ENCODE peak calls at places on chromosomes 7 and 10, in ten cellular contexts. Y is CD4-positive, alpha-beta T cell; X is colonic mucosa; K is mesothelial cell of epicardium; J is H1; B is RWPE1; O is A549; U is endodermal cell; H is OCI-LY7; G is adrenal gland. T is an unnamed sample.

GRCh38 chr10:69382382-69383117 is 34.2 kb downstream of the TACR2 start:
- DNase-seq in H (no peak), G (no peak), B (peak), J (no peak), O (no peak), Y (no peak), K (no peak), X (no peak), U (peak), T (no peak)

GRCh38 chr10:130726996-130727725 is 584.4 kb downstream of the TCERG1L start:
- DNase-seq in K (no peak), G (no peak), X (no peak), H (no peak), U (no peak), Y (no peak), B (no peak), O (no peak), J (no peak), T (no peak)

GRCh38 chr10:119776536-119776935 is 50.7 kb downstream of the INPP5F start:
- DNase-seq in G (no peak), K (no peak), J (no peak), O (no peak), B (no peak), Y (no peak), X (no peak), U (no peak), H (no peak), T (no peak)

GRCh38 chr7:55206235-55207029 is 158.7 kb upstream of the LANCL2 start:
- DNase-seq in X (no peak), H (no peak), G (no peak), U (no peak), Y (no peak), K (no peak), B (no peak), J (no peak), O (no peak), T (no peak)

GRCh38 chr7:13411641-13412040 is 577.8 kb downstream of the ETV1 start:
- DNase-seq in J (no peak), U (no peak), K (no peak), B (no peak), G (no peak), X (no peak), Y (no peak), H (no peak), O (no peak), T (no peak)

GRCh38 chr7:149598721-149599308 is 101.2 kb upstream of the ZNF746 start:
- DNase-seq in J (peak), O (peak), U (peak), X (peak), K (no peak), B (peak), Y (no peak), H (peak), G (no peak), T (no peak)

GRCh38 chr10:227014-227413 is 91.8 kb downstream of the ZMYND11 start:
- DNase-seq in O (no peak), G (no peak), B (no peak), H (no peak), X (no peak), K (no peak), J (no peak), U (no peak), Y (no peak), T (no peak)

GRCh38 chr10:78621183-78621789 is 447.5 kb upstream of the ZMIZ1 start:
- DNase-seq in O (no peak), J (no peak), K (no peak), U (peak), G (no peak), X (no peak), H (no peak), B (no peak), Y (no peak), T (no peak)

GRCh38 chr7:24659505-24659904 is 86.3 kb downstream of the PALS2 start:
- DNase-seq in B (no peak), Y (no peak), U (no peak), O (no peak), G (no peak), H (no peak), X (no peak), J (no peak), K (no peak), T (no peak)

GRCh38 chr7:149291036-149291835 is 29.2 kb downstream of the ZNF783 start:
- DNase-seq in Y (no peak), B (no peak), O (no peak), G (no peak), H (peak), U (no peak), K (no peak), X (no peak), J (no peak), T (no peak)

GRCh38 chr10:17787087-17787942 is 21.8 kb upstream of the MRC1 start:
- DNase-seq in Y (no peak), J (no peak), K (no peak), G (no peak), B (peak), H (no peak), O (no peak), U (peak), X (no peak), T (no peak)

GRCh38 chr7:155790666-155791065 is 21.6 kb downstream of the SHH start:
- DNase-seq in U (no peak), G (no peak), Y (no peak), B (no peak), H (no peak), J (no peak), K (no peak), O (no peak), X (no peak), T (no peak)

GRCh38 chr7:2029936-2030335 is 202.8 kb downstream of the MAD1L1 start:
- DNase-seq in O (no peak), Y (no peak), J (no peak), U (no peak), H (no peak), X (no peak), G (no peak), K (peak), B (no peak), T (no peak)

GRCh38 chr7:70512719-70513118 is 619.2 kb upstream of the GALNT17 start:
- DNase-seq in O (no peak), X (no peak), Y (no peak), G (no peak), H (no peak), J (no peak), U (no peak), B (no peak), K (no peak), T (no peak)

GRCh38 chr10:96951954-96952353 is 119.9 kb downstream of the LCOR start:
- DNase-seq in U (no peak), X (no peak), J (no peak), Y (no peak), O (no peak), G (no peak), H (no peak), K (no peak), B (no peak), T (no peak)

GRCh38 chr7:104230606-104231005 is 22.8 kb upstream of the ORC5 start:
- DNase-seq in K (no peak), O (no peak), U (no peak), J (no peak), B (no peak), Y (no peak), G (no peak), H (no peak), X (no peak), T (no peak)

GRCh38 chr7:26202019-26202985 is 757 bp downstream of the CBX3 start:
- DNase-seq in Y (peak), O (no peak), B (no peak), J (no peak), X (peak), U (no peak), H (peak), K (peak), G (peak), T (no peak)

GRCh38 chr10:43452356-43452914 is 15.5 kb downstream of the ZNF487 start:
- DNase-seq in J (no peak), Y (no peak), O (no peak), X (no peak), G (no peak), U (no peak), H (no peak), B (no peak), K (no peak), T (no peak)

GRCh38 chr10:131654471-131655087 is 246.2 kb upstream of the PPP2R2D start:
- DNase-seq in U (no peak), Y (no peak), O (no peak), B (no peak), K (no peak), H (no peak), G (no peak), J (peak), X (no peak), T (no peak)

GRCh38 chr7:148916186-148916585 is 32.1 kb upstream of the EZH2 start:
- DNase-seq in J (no peak), X (no peak), Y (no peak), G (no peak), U (no peak), H (no peak), K (no peak), B (no peak), O (no peak), T (no peak)

GRCh38 chr10:17616403-17617030 is 657 bp downstream of the HACD1 start:
- DNase-seq in U (peak), X (peak), O (peak), J (no peak), G (peak), H (no peak), B (peak), Y (peak), K (peak), T (peak)

GRCh38 chr10:31083765-31084184 is 52.1 kb upstream of the ZNF438 start:
- DNase-seq in O (peak), X (peak), G (peak), H (peak), J (peak), K (no peak), B (peak), Y (peak), U (peak), T (no peak)

GRCh38 chr7:35691827-35692307 is 3.1 kb downstream of the HERPUD2 start:
- DNase-seq in O (no peak), X (no peak), B (no peak), K (no peak), U (no peak), G (no peak), J (no peak), Y (peak), H (peak), T (no peak)

DNA sequence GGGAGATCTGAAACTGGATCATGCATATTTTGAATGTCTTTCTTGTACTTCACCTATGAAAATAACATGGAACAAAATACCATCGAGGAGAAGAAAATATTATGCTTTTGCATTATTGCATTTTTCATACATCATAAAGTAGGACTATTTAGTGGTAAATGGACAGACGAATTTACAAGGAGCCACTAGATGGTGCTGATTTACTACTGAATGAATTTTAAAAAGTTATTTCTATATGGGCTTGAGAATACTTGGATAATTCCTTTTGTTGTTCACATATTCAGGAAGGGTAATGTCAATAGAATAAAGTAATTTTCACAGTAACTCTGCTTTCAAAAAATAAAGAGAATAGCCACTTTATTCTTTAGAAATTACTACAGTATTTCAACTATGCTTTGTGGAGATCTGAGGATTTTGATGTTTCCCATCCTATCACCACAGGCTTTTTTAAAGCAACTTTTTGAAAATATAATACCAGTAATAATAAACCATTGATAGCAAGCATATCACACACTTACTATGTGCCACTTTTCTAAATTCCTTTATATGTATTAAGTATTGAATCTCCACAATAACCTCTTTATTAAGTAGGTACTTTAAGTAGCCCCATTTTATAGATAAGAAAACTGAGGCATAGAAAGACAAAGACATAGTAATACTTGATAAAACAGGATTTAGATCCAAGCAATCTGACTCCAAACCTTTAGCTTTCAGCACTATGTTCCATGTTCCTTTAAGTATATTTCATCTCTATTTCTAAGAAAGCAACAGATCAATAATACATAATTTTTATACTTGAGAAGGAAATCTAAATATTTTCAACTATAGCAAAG is 38.6 kb downstream of the NEBL start:
- DNase-seq in B (peak), X (no peak), G (no peak), U (no peak), K (no peak), Y (no peak), H (peak), O (no peak), J (no peak), T (no peak)
- TF ChIP-seq CTCF in B (peak), X (no peak), G (peak), U (peak), K (peak), Y (no peak), H (peak), O (peak), J (no peak), T (no peak)

DNA sequence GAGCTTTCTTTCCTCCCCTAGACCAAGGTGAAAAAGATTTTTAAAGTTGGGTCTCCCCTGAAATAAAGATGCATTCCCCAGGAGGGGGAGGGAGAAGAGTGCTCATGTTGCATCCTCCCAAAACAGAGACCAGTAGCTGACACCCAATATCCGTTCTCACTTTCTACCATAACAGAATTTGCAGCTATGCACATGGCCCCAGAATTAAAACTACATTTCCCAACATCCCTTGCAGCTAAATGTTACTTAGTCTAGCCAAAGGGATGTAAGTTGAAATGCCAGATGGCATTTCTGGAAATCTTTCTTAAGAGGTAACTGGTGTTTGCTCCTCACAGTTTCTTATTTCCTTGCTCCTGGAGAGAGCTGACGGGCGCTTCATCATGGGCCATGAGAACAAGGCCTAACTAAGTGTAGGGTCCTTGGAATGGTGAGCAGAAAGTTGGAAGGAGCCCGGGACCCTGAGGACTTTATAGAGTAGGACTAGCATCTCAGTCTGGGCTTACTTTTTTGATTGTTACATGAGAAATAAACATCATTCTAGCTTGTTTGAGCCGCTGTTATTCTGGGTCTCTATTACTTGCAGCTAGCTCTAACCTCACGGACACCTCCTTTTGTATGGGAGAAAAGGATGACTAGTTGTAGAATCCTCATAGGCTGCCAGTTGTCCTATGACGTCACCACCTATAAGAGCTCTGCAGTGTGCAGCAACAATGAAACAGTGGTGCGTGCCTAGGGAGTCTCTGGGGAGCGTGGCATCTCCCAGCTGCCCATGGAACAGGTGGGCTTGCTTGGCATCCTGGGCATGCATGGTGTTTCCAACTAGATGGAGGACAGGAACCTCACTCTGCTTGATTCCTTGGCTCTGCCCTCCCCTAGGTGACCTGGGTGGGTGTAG is 46.1 kb upstream of the EXOC6 start:
- DNase-seq in O (no peak), U (no peak), G (no peak), B (no peak), K (no peak), X (no peak), H (no peak), Y (no peak), J (peak), T (no peak)
- TF ChIP-seq CTCF in O (no peak), U (no peak), G (no peak), B (no peak), K (no peak), X (no peak), H (no peak), Y (no peak), J (no peak), T (no peak)

DNA sequence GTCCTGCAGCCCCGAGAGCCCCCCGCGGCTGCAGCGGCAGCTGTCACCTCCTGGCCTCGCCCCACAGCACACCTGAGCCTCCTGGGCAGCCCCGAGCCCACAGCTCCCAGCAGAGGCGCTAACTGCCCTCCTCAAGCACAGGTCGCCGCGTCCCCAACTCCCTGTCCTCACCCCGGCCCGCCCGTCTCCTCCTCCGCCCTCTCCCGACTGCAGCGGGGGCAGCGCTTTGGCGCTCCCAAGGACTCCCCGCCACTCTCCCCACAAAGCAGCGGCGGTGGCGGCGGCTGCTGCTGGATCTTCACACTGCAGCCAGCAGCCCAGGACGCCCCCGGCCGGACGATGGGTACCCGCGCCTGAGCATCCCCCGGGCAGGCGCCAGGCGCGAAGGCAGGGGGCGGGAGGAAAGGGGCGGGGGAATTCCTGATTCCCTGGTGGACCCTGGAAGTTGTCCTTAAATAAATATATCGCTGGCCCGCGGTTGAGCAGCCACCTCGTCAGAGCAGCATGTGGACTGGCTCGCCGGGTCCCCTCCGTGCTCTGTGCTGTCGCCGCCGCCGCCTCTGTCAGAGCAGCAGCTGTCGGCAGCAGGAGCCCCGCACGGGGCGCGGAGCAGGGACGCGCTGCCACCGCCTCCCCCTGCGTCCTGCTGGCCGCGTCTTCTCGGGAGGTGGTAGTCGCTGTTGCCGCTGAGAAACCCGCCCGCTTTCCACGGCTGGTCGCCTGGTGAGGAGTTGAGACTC is at the start of gene ZNF804B:
- DNase-seq in H (no peak), J (peak), Y (no peak), O (no peak), K (peak), X (no peak), B (no peak), G (peak), U (peak), T (no peak)
- TF ChIP-seq CTCF in H (no peak), J (peak), Y (no peak), O (no peak), K (no peak), X (no peak), B (no peak), G (no peak), U (peak), T (no peak)

GRCh38 chr7:158903897-158904541 is 47.7 kb downstream of the DYNC2I1 start:
- DNase-seq in U (no peak), G (no peak), B (no peak), K (no peak), Y (no peak), J (no peak), H (no peak), O (no peak), X (no peak), T (no peak)
- TF ChIP-seq CTCF in U (no peak), G (no peak), B (no peak), K (no peak), Y (no peak), J (no peak), H (no peak), O (no peak), X (no peak), T (no peak)

GRCh38 chr7:107631588-107631987 is 29.0 kb upstream of the SLC26A4 start:
- DNase-seq in H (no peak), G (no peak), Y (no peak), X (no peak), J (no peak), U (no peak), O (no peak), K (no peak), B (no peak), T (no peak)
- TF ChIP-seq CTCF in H (no peak), G (no peak), Y (no peak), X (no peak), J (no peak), U (peak), O (no peak), K (no peak), B (no peak), T (no peak)

GRCh38 chr7:42661312-42661711 is 250.6 kb downstream of the C7orf25 start:
- DNase-seq in B (peak), H (no peak), O (no peak), U (no peak), K (no peak), Y (no peak), X (no peak), J (no peak), G (no peak), T (no peak)
- TF ChIP-seq CTCF in B (no peak), H (no peak), O (no peak), U (no peak), K (no peak), Y (no peak), X (no peak), J (no peak), G (no peak), T (no peak)

DNA sequence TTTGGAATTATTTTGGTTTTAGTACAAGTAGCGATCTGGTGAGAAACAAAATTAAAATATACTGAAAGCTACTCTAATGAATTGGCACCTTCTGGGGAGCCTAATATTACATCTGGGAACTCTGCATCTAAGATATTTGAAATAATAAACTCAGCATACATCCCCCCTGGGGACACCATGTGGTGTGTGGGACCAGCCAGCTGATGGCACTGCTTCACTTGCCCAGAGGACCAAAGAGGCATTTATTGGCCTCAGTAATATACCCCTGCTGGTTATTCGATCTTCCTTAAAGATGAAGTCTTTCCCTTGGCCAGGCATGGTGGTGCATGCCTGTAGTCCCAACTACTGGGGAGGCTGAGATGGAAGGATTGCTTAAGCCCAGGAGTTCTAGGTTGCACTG is 195.1 kb upstream of the AUTS2 start:
- DNase-seq in U (peak), O (no peak), H (peak), J (no peak), K (no peak), Y (no peak), X (no peak), G (no peak), B (no peak), T (no peak)
- TF ChIP-seq CTCF in U (peak), O (no peak), H (peak), J (peak), K (no peak), Y (no peak), X (no peak), G (peak), B (no peak), T (no peak)

GRCh38 chr7:141839256-141839655 is 2.0 kb downstream of the PRSS37 start:
- DNase-seq in U (no peak), O (no peak), J (no peak), B (no peak), X (no peak), G (no peak), H (no peak), K (no peak), Y (no peak), T (no peak)

GRCh38 chr7:141840708-141841107 is 577 bp downstream of the PRSS37 start:
- DNase-seq in J (no peak), U (no peak), Y (no peak), K (no peak), B (no peak), G (no peak), O (no peak), X (no peak), H (no peak), T (no peak)

GRCh38 chr7:141837683-141838082 is 3.6 kb downstream of the PRSS37 start:
- DNase-seq in X (no peak), O (no peak), J (no peak), B (no peak), U (no peak), H (no peak), Y (no peak), K (no peak), G (no peak), T (no peak)

GRCh38 chr7:141841385-141841784 is at the start of gene PRSS37:
- DNase-seq in X (no peak), O (no peak), J (no peak), U (no peak), G (no peak), H (no peak), Y (no peak), B (no peak), K (no peak), T (no peak)

GRCh38 chr7:141838581-141838980 is 2.7 kb downstream of the PRSS37 start:
- DNase-seq in H (no peak), Y (no peak), K (no peak), B (no peak), U (no peak), G (no peak), O (no peak), X (no peak), J (no peak), T (no peak)
- TF ChIP-seq CTCF in H (no peak), Y (no peak), K (no peak), B (no peak), U (no peak), G (no peak), O (no peak), X (no peak), J (no peak), T (no peak)

GRCh38 chr10:2137549-2138174 is 400.3 kb upstream of the ADARB2 start:
- DNase-seq in J (peak), H (peak), G (no peak), B (peak), U (peak), Y (no peak), K (no peak), O (peak), X (no peak), T (no peak)
- TF ChIP-seq CTCF in J (peak), H (peak), G (no peak), B (no peak), U (peak), Y (no peak), K (peak), O (no peak), X (no peak), T (no peak)

T was measured in activated B cell treated with CpG ODN at 0.5 μM for 24 hours.